ENCODE peak calls at places on chromosomes 6 and 20, in four cellular contexts. B, T, V and G are unnamed samples.

GRCh38 chr20:57089701-57090144 is 176.7 kb downstream of the BMP7 start:
- DNase-seq in T (peak), B (peak), V (peak), G (no peak)

GRCh38 chr6:47844881-47845280 is 63.0 kb downstream of the OPN5 start:
- DNase-seq in V (no peak), B (no peak), T (no peak), G (no peak)

GRCh38 chr20:51380401-51381385 is 161.8 kb downstream of the NFATC2 start:
- DNase-seq in B (no peak), T (no peak), V (no peak), G (no peak)

GRCh38 chr6:30770592-30770991 is 26.2 kb upstream of the IER3 start:
- DNase-seq in B (no peak), V (no peak), T (no peak), G (no peak)

GRCh38 chr20:56621730-56622129 is 7.4 kb upstream of the TFAP2C start:
- DNase-seq in B (no peak), T (no peak), V (no peak), G (no peak)

GRCh38 chr6:16236648-16237199 is 1.7 kb upstream of the GMPR start:
- DNase-seq in T (no peak), B (no peak), V (peak), G (no peak)

GRCh38 chr6:145809785-145810184 is 4.8 kb downstream of the FBXO30 start:
- DNase-seq in V (no peak), B (no peak), T (no peak), G (no peak)

GRCh38 chr6:168369776-168370175 is 50.2 kb upstream of the DACT2 start:
- DNase-seq in V (no peak), B (no peak), T (no peak), G (no peak)

GRCh38 chr6:78947962-78948361 is 80.6 kb downstream of the IRAK1BP1 start:
- DNase-seq in B (no peak), V (no peak), T (no peak), G (no peak)